ENCODE peak calls at places on chromosomes 7 and 10, in seven cellular contexts. W is WTC11, Q is GM10248, P is sigmoid colon, I is foreskin fibroblast, D is type B pancreatic cell, R is stomach. S is an unnamed sample.

GRCh38 chr7:16669581-16669980 is 23.6 kb downstream of the BZW2 start:
- DNase-seq in W (no peak), D (no peak), P (no peak), Q (no peak), I (no peak), R (no peak), S (no peak)

GRCh38 chr7:99631311-99632109 is 14.8 kb downstream of the ZSCAN25 start:
- DNase-seq in R (no peak), P (no peak), I (peak), Q (no peak), W (peak), D (no peak), S (no peak)

GRCh38 chr10:43793714-43794113 is 145.0 kb upstream of the ZNF32 start:
- DNase-seq in D (no peak), I (peak), P (no peak), W (no peak), Q (no peak), R (no peak), S (no peak)

GRCh38 chr10:85557077-85557476 is 809.5 kb downstream of the GRID1 start:
- DNase-seq in W (no peak), Q (no peak), I (no peak), R (no peak), D (no peak), P (no peak), S (no peak)

GRCh38 chr7:149524399-149524798 is 26.8 kb upstream of the ZNF746 start:
- DNase-seq in P (no peak), W (no peak), Q (no peak), R (no peak), D (no peak), I (no peak), S (no peak)

GRCh38 chr10:14360515-14360914 is 29.8 kb upstream of the FRMD4A start:
- DNase-seq in D (no peak), Q (no peak), I (no peak), W (no peak), R (no peak), P (no peak), S (no peak)

GRCh38 chr10:13776861-13777301 is 190.1 kb downstream of the PRPF18 start:
- DNase-seq in Q (peak), P (no peak), I (peak), W (no peak), R (no peak), D (no peak), S (no peak)

GRCh38 chr10:89589091-89589725 is 53.8 kb upstream of the SLC16A12 start:
- DNase-seq in Q (no peak), W (no peak), I (no peak), D (no peak), P (no peak), R (no peak), S (no peak)

GRCh38 chr7:38463277-38464224 is 167.6 kb downstream of the AMPH start:
- DNase-seq in R (peak), D (no peak), Q (peak), P (peak), W (no peak), I (no peak), S (no peak)

GRCh38 chr7:6729492-6730342 is 23.0 kb upstream of the ZNF12 start:
- DNase-seq in I (peak), Q (peak), P (peak), W (peak), R (peak), D (peak), S (peak)

GRCh38 chr10:68812420-68812819 is 14.9 kb upstream of the STOX1 start:
- DNase-seq in W (no peak), Q (no peak), I (no peak), R (no peak), P (no peak), D (no peak), S (no peak)

GRCh38 chr10:102517553-102517952 is 13.8 kb downstream of the SUFU start:
- DNase-seq in P (no peak), W (no peak), R (no peak), Q (no peak), D (no peak), I (peak), S (no peak)

GRCh38 chr10:113499066-113499465 is 53.8 kb upstream of the HABP2 start:
- DNase-seq in Q (no peak), P (no peak), R (no peak), D (no peak), W (no peak), I (no peak), S (no peak)

DNA sequence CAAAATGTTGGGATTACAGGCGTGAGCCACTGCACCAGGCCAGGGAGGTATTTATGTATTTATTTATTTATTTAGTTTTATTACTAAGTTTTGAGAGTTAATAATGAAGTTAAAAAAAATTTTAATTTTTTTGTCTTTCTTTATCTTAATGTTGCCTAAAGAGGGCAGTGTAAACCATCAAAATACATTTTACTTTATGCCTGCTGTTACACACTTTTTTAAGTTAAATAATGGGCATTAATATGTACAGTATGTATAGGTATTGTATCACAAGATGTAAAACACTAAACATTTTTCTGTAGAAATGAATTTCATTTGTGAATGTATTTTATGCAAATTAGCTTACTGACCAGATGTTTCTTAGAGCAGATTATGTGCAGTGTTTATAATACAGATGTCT is 129.4 kb downstream of the AASS start:
- DNase-seq in R (no peak), I (no peak), Q (no peak), W (no peak), P (no peak), D (no peak), S (no peak)
- TF ChIP-seq CTCF in R (no peak), I (no peak), Q (no peak), W (no peak), P (no peak), D (peak), S (peak)

GRCh38 chr10:34206078-34206477 is 609.0 kb downstream of the PARD3 start:
- DNase-seq in R (no peak), P (no peak), Q (no peak), W (no peak), D (no peak), I (no peak), S (no peak)
- TF ChIP-seq CTCF in R (no peak), P (no peak), Q (no peak), W (no peak), D (no peak), I (no peak), S (no peak)

GRCh38 chr10:97629289-97629688 is 4.0 kb downstream of the MORN4 start:
- DNase-seq in W (no peak), I (no peak), D (no peak), P (no peak), Q (no peak), R (no peak), S (no peak)

GRCh38 chr10:97631098-97631497 is 2.2 kb downstream of the MORN4 start:
- DNase-seq in D (no peak), I (peak), P (no peak), W (no peak), Q (no peak), R (no peak), S (no peak)

GRCh38 chr10:97635577-97635976 is 2.3 kb upstream of the MORN4 start:
- DNase-seq in W (no peak), P (no peak), I (no peak), Q (no peak), R (no peak), D (no peak), S (no peak)

GRCh38 chr10:97632949-97633884 is at the start of gene MORN4:
- DNase-seq in D (peak), I (peak), W (peak), P (peak), Q (peak), R (peak), S (peak)

DNA sequence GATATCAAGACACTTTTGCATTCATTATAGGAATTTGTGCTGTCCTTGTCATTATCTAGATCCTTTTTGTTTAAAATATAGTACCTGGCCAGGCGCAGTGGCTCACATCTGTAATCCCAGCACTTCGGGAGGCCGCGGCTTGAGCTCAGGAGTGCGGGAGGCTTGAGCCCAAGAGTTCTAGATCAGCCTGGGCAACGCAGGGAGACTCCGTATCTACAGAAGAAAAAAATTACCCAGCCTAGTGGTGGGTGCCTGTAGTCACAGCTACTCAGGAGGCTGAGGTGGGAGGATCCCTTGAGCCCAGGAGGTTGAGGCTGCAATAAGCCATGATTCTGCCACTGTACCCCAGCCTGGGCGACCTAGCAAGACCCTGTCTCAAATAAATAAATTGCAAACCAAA is 621 bp upstream of the MORN4 start:
- DNase-seq in Q (no peak), P (no peak), W (no peak), I (peak), D (no peak), R (no peak), S (peak)
- TF ChIP-seq CTCF in Q (no peak), P (no peak), W (no peak), I (no peak), D (peak), R (no peak), S (peak)

GRCh38 chr10:77080361-77081027 is 557.1 kb downstream of the KCNMA1 start:
- DNase-seq in I (no peak), Q (no peak), D (no peak), P (no peak), W (no peak), R (no peak), S (no peak)

GRCh38 chr10:77084431-77085144 is 553.0 kb downstream of the KCNMA1 start:
- DNase-seq in I (no peak), R (no peak), W (no peak), Q (no peak), P (peak), D (no peak), S (no peak)

GRCh38 chr10:77085344-77085743 is 552.3 kb downstream of the KCNMA1 start:
- DNase-seq in P (no peak), W (no peak), Q (no peak), I (no peak), D (no peak), R (no peak), S (no peak)

GRCh38 chr10:77081411-77082010 is 556.1 kb downstream of the KCNMA1 start:
- DNase-seq in P (no peak), I (no peak), D (no peak), W (no peak), Q (no peak), R (no peak), S (no peak)

DNA sequence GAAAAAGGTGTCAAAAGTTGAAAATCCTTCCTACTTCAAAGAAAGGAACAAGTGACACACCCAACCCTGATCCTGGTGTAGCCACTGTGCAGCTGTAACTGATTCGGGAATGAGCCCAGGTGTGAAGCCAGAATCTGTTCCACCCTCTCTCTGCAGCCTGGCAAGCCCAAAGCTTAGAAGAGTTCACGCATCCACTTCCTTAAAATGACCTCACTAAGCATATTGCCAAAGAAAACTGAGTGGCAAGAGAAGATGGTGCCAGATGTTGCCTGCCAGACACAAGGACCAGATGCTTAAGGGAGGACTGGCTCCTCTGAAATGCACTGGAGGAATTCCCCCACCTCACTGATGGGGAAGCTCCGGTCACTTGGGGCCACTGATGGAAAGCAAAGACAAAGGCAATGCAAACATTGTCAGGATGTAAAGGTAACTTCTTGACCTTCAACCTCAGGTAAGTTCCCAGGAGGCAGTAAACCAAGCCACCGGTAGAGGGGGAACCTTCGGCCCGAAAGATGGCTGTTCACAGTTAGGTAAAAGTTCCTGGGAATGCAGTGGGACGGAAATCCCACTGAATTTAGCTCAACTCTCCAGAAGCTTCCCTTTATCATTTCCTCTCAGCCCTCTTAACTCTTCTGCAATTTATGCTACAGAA is 554.9 kb downstream of the KCNMA1 start:
- DNase-seq in R (no peak), I (peak), W (peak), D (no peak), Q (no peak), P (no peak), S (no peak)
- TF ChIP-seq CTCF in R (no peak), I (no peak), W (peak), D (peak), Q (no peak), P (no peak), S (peak)